ENCODE peak calls at places on chromosomes 6 and 20, in six cellular contexts. X is cardiac fibroblast, A is lung, Q is lower lobe of right lung, O is esophagus squamous epithelium, V is GM13976. M is an unnamed sample.

GRCh38 chr20:59002388-59002787 is 4.7 kb downstream of the CTSZ start:
- DNase-seq in X (no peak), A (no peak), Q (no peak), O (no peak), V (no peak), M (no peak)

GRCh38 chr6:116633685-116634084 is 17.4 kb downstream of the RSPH4A start:
- DNase-seq in X (no peak), A (no peak), Q (no peak), O (no peak), V (no peak), M (no peak)

GRCh38 chr20:11451793-11452291 is 465.9 kb upstream of the BTBD3 start:
- DNase-seq in X (peak), A (no peak), Q (no peak), O (no peak), V (no peak), M (no peak)

GRCh38 chr6:24357336-24358218 is at the start of gene DCDC2:
- DNase-seq in X (peak), A (peak), Q (peak), O (no peak), V (peak), M (peak)

GRCh38 chr6:67121115-67121514 is 1414.1 kb upstream of the EYS start:
- DNase-seq in X (no peak), A (no peak), Q (no peak), O (no peak), V (no peak), M (no peak)

GRCh38 chr6:159044899-159045727 is at the start of gene TAGAP:
- DNase-seq in X (no peak), A (peak), Q (peak), O (no peak), V (peak), M (peak)

GRCh38 chr20:56414842-56415765 is 3.0 kb downstream of the CASS4 start:
- DNase-seq in X (peak), A (no peak), Q (no peak), O (no peak), V (no peak), M (no peak)

GRCh38 chr6:129923520-129923919 is 62.4 kb upstream of the TMEM244 start:
- DNase-seq in X (peak), A (no peak), Q (no peak), O (no peak), V (peak), M (no peak)

GRCh38 chr6:42970859-42971612 is 7.9 kb downstream of the PEX6 start:
- DNase-seq in X (no peak), A (no peak), Q (no peak), O (no peak), V (no peak), M (no peak)

GRCh38 chr6:134217110-134217509 is 100.8 kb downstream of the SGK1 start:
- DNase-seq in X (no peak), A (no peak), Q (no peak), O (no peak), V (no peak), M (no peak)

GRCh38 chr6:122609881-122610689 is at the start of gene PKIB:
- DNase-seq in X (peak), A (peak), Q (peak), O (no peak), V (peak), M (peak)

GRCh38 chr6:122612838-122613237 is 2.6 kb downstream of the PKIB start:
- DNase-seq in X (no peak), A (no peak), Q (no peak), O (no peak), V (no peak), M (no peak)

GRCh38 chr6:122614303-122614702 is 4.1 kb downstream of the PKIB start:
- DNase-seq in X (no peak), A (no peak), Q (no peak), O (no peak), V (no peak), M (no peak)

GRCh38 chr6:122615409-122615808 is 5.2 kb downstream of the PKIB start:
- DNase-seq in X (no peak), A (no peak), Q (no peak), O (no peak), V (no peak), M (no peak)

DNA sequence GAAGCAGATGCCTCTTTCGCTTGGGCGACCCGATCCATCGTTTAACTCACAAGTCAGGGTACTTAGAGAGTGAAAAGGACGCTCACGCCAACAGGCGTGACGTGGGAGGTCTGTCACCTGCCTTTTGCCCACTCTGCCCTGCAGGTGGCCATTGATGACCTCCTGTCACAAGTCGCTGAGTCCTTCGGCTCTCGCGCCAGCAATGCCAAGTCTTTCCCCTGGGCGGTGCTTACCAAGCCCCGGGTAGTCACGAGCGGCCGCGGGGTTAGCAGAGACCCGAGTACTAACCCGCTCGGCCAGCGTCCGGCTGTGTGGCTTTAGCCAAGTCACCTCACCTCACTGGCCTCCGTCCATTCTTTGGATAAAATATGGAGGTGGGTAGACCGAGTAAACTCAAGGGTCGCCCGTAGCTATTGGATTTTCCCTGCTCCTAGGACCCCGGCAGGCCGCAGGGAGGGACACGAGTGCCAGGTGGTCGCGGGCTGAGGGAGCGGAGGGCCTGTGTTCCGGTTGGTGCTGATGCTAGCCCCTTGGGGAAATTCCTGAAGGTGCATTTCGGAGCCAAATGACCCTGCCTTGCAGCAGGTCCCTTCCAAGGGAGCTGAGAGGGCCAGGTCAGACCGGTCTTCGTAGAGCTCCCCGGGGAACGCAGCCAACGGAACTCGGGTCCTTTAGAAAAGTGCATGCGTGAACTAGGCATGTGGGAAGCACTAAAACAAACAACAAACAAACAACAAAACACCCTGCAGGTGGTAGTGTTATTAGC is 668 bp downstream of the PKIB start:
- DNase-seq in X (peak), A (peak), Q (peak), O (no peak), V (peak), M (peak)
- TF ChIP-seq CTCF in X (no peak), A (no peak), Q (no peak), O (no peak), V (no peak), M (no peak)

GRCh38 chr6:38929560-38929959 is 119.0 kb upstream of the GLP1R start:
- DNase-seq in X (no peak), A (no peak), Q (no peak), O (no peak), V (no peak), M (no peak)
- TF ChIP-seq CTCF in X (no peak), A (no peak), Q (no peak), O (no peak), V (no peak), M (no peak)

DNA sequence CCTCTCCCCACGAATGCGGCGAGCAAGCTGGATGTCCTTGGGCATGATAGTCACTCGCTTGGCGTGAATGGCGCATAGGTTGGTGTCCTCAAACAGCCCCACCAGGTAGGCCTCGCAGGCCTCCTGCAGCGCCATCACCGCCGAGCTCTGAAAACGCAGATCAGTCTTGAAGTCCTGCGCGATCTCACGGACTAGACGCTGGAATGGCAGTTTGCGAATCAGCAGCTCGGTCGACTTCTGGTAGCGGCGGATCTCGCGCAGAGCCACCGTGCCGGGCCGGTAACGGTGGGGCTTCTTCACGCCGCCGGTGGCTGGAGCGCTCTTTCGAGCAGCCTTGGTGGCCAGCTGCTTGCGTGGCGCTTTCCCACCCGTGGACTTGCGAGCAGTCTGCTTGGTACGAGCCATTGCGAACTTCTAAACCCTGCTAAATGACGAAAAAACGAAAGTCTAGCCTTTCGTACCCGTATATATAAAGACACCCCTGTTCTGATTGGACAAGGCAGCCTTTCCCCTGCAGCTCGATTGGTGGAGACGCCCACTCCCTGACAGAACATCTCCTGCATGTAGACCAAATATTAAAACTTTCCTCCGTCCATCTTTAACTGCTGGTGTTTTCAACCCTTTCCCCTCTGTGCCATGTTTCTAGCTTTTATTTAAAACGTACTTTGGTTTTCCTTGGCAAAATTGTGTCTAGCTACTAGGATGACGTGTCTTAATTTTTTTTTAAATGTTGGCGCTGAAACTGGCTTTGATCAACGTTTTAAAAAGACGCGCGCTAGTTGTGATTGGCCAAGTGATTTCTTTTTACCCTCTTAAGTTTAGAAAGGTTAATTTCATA is 109.8 kb downstream of the HFE start:
- DNase-seq in X (peak), A (no peak), Q (peak), O (no peak), V (peak), M (peak)
- TF ChIP-seq CTCF in X (no peak), A (no peak), Q (no peak), O (peak), V (no peak), M (peak)

GRCh38 chr20:3621111-3621510 is 42.1 kb downstream of the GFRA4 start:
- DNase-seq in X (no peak), A (no peak), Q (no peak), O (no peak), V (no peak), M (no peak)
- TF ChIP-seq CTCF in X (no peak), A (no peak), Q (no peak), O (no peak), V (no peak), M (no peak)

GRCh38 chr20:57819291-57819690 is 109.5 kb upstream of the PMEPA1 start:
- DNase-seq in X (no peak), A (no peak), Q (no peak), O (no peak), V (no peak), M (no peak)
- TF ChIP-seq CTCF in X (no peak), A (no peak), Q (no peak), O (no peak), V (no peak), M (no peak)

M was measured in GM10248.